ENCODE peak calls at places on chromosomes 2 and 18, in eight cellular contexts. J is NCI-H2029; G is naive thymus-derived CD8-positive, alpha-beta T cell; A is myocyte; D is NCI-H69; P is Kasumi-1; W is GM10248; C is GM03348. T is an unnamed sample.

GRCh38 chr2:129720360-129720759 is 259.1 kb upstream of the RAB6C start:
- DNase-seq in A (no peak), W (no peak), D (no peak), G (no peak), P (no peak), J (no peak), C (no peak), T (no peak)

GRCh38 chr2:24971300-24971549 is 530 bp downstream of the DNAJC27 start:
- DNase-seq in W (no peak), A (no peak), J (no peak), G (no peak), D (no peak), P (no peak), C (no peak), T (no peak)

GRCh38 chr2:65278450-65279030 is 50.9 kb downstream of the ACTR2 start:
- DNase-seq in P (peak; percentile 38), G (no peak), J (no peak), W (no peak), A (no peak), C (no peak), D (no peak), T (no peak)

GRCh38 chr2:180747728-180748127 is 232.7 kb upstream of the UBE2E3 start:
- DNase-seq in P (no peak), G (no peak), A (peak; percentile 84), J (no peak), D (no peak), C (no peak), W (no peak), T (no peak)

GRCh38 chr2:217929294-217929671 is 73.5 kb downstream of the TNS1 start:
- DNase-seq in P (no peak), D (no peak), C (no peak), G (no peak), A (no peak), J (no peak), W (no peak), T (no peak)

GRCh38 chr18:6362559-6363129 is 52.1 kb downstream of the L3MBTL4 start:
- DNase-seq in P (no peak), W (no peak), C (no peak), D (no peak), G (no peak), J (no peak), A (no peak), T (no peak)

GRCh38 chr2:85999131-85999831 is 106.4 kb downstream of the POLR1A start:
- DNase-seq in G (no peak), W (peak; percentile 70), A (no peak), C (peak; percentile 36), P (peak; percentile 77), J (no peak), D (no peak), T (peak; percentile 31)

GRCh38 chr2:109284816-109285215 is 155.8 kb downstream of the SH3RF3 start:
- DNase-seq in W (no peak), J (peak; percentile 24), C (peak; percentile 61), P (peak; percentile 56), D (no peak), G (no peak), A (peak; percentile 98), T (no peak)

GRCh38 chr2:191935247-191935646 is 88.4 kb upstream of the CAVIN2 start:
- DNase-seq in D (peak; percentile 87), A (peak; percentile 84), C (no peak), W (no peak), J (peak; percentile 91), G (no peak), P (no peak), T (no peak)

GRCh38 chr18:72871091-72871490 is 3.3 kb upstream of the NETO1 start:
- DNase-seq in D (no peak), W (no peak), C (peak; percentile 3), P (no peak), G (no peak), A (no peak), J (no peak), T (no peak)

GRCh38 chr2:166424841-166425240 is 49.1 kb upstream of the SCN9A start:
- DNase-seq in W (no peak), D (no peak), G (no peak), A (no peak), J (no peak), C (no peak), P (no peak), T (no peak)

GRCh38 chr18:32956591-32957310 is 183.9 kb upstream of the KLHL14 start:
- DNase-seq in J (no peak), C (no peak), A (peak; percentile 71), D (peak; percentile 69), P (no peak), W (no peak), G (no peak), T (no peak)

GRCh38 chr2:37894601-37895000 is 30.5 kb upstream of the RMDN2 start:
- DNase-seq in D (no peak), J (no peak), G (no peak), C (peak; percentile 61), P (no peak), A (peak; percentile 71), W (no peak), T (no peak)